ENCODE peak calls at places on chromosomes 12 and 14, in five cellular contexts. Q is neural progenitor cell, F is adipocyte, V is mesendoderm, I is PC-3. W is an unnamed sample.

GRCh38 chr14:93691042-93691780 is 97.1 kb downstream of the PRIMA1 start:
- DNase-seq in Q (no peak), F (no peak), V (peak; percentile 65), I (no peak), W (peak; percentile 63)

GRCh38 chr14:33938131-33938949 is 12.5 kb downstream of the EGLN3 start:
- DNase-seq in Q (peak; percentile 82), F (no peak), V (peak; percentile 80), I (peak; percentile 80), W (no peak)

GRCh38 chr14:96104469-96105057 is 65.4 kb downstream of the C14orf132 start:
- DNase-seq in Q (no peak), F (peak; percentile 99), V (no peak), I (peak; percentile 22), W (peak; percentile 59)

GRCh38 chr14:76352639-76353281 is 23.2 kb upstream of the ESRRB start:
- DNase-seq in Q (peak; percentile 92), F (peak; percentile 74), V (peak; percentile 69), I (peak; percentile 30), W (peak; percentile 77)

GRCh38 chr12:129704232-129704830 is 199.5 kb downstream of the TMEM132D start:
- DNase-seq in Q (no peak), F (no peak), V (peak; percentile 11), I (no peak), W (no peak)

GRCh38 chr12:50918584-50919316 is 33.6 kb upstream of the HIGD1C start:
- DNase-seq in Q (no peak), F (no peak), V (no peak), I (no peak), W (no peak)

GRCh38 chr14:29663281-29663801 is 264.3 kb downstream of the PRKD1 start:
- DNase-seq in Q (no peak), F (peak; percentile 62), V (peak; percentile 90), I (no peak), W (no peak)

GRCh38 chr12:12379831-12380730 is 23.2 kb downstream of the BORCS5 start:
- DNase-seq in Q (no peak), F (peak; percentile 33), V (no peak), I (no peak), W (no peak)

GRCh38 chr12:6884539-6884938 is 11.4 kb upstream of the SPSB2 start:
- DNase-seq in Q (no peak), F (no peak), V (no peak), I (no peak), W (no peak)

GRCh38 chr12:118164798-118165486 is 29.0 kb downstream of the PEBP1 start:
- DNase-seq in Q (peak; percentile 67), F (peak; percentile 62), V (peak; percentile 55), I (peak; percentile 65), W (peak; percentile 72)

GRCh38 chr12:66627270-66627987 is 51.4 kb downstream of the GRIP1 start:
- DNase-seq in Q (peak; percentile 56), F (peak; percentile 3), V (no peak), I (no peak), W (no peak)

GRCh38 chr12:111369496-111370220 is 763 bp upstream of the PHETA1 start:
- DNase-seq in Q (no peak), F (no peak), V (no peak), I (peak; percentile 20), W (no peak)

GRCh38 chr12:82746668-82747067 is 60.0 kb downstream of the TMTC2 start:
- DNase-seq in Q (no peak), F (no peak), V (no peak), I (no peak), W (no peak)

GRCh38 chr12:130675121-130675520 is 41.0 kb downstream of the RIMBP2 start:
- DNase-seq in Q (no peak), F (no peak), V (no peak), I (no peak), W (no peak)

GRCh38 chr12:62021808-62022207 is 238.4 kb upstream of the USP15 start:
- DNase-seq in Q (no peak), F (no peak), V (peak; percentile 44), I (no peak), W (no peak)

GRCh38 chr14:105126970-105127307 is 41.6 kb downstream of the JAG2 start:
- DNase-seq in Q (no peak), F (no peak), V (no peak), I (no peak), W (no peak)

DNA sequence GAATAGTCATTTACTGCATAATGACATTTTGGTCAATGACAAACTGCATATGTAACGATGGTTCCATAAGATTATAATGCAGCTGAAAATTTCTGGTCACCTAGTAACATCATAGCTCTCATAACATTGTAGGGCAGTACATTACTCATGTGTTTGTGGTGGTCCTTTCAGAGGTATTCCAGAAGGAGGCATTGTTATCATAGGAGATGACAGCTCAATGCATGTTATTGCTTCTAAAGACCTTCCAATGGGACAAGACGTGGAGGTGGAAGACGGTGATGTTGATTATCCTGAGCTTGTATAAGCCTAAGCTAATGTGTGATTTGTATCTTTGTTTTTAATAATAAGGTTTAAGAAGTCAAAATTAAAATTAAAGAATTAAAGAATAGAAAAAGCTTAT is 43.8 kb upstream of the TSPAN11 start:
- DNase-seq in Q (no peak), F (no peak), V (peak; percentile 27), I (no peak), W (no peak)
- H3K9ac ChIP-seq in Q (no peak overlapping the region), F (no peak overlapping the region), V (no peak overlapping the region), I (no peak overlapping the region), W (no peak overlapping the region)

GRCh38 chr14:64506751-64507150 is 2.2 kb downstream of the ZBTB1 start:
- DNase-seq in Q (no peak), F (peak; percentile 22), V (no peak), I (no peak), W (peak; percentile 82)
- H3K4me3 ChIP-seq in Q (no peak overlapping the region), F (peak overlapping the region; percentile 92), V (no peak overlapping the region), I (peak overlapping the region; percentile 82), W (peak overlapping the region; percentile 77)

GRCh38 chr14:103735439-103735814 is 19.8 kb downstream of the ZFYVE21 start:
- DNase-seq in Q (no peak), F (no peak), V (no peak), I (no peak), W (no peak)
- H3K9ac ChIP-seq in Q (no peak overlapping the region), F (no peak overlapping the region), V (no peak overlapping the region), I (no peak overlapping the region), W (no peak overlapping the region)

DNA sequence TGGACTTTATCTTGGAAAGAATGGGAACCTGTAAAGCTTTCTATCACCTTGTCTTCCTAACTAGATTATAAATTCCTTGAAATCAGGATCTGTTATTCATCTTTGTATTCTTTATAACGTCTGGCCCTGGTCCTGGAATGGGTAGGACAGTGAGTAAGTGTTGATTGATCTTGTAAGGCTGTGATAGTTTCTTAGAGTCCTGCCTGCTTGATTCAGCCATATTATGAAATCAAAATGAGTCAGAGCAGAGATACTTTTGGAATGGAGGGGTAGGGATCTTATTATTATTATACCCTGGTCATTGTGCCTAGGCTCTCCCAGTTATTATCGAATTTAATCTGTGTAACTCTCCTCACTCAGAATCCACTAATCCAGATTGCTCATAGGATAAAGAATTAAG is 93.1 kb downstream of the DAAM1 start:
- DNase-seq in Q (no peak), F (peak; percentile 40), V (peak; percentile 54), I (peak; percentile 95), W (no peak)
- H3K4me3 ChIP-seq in Q (no peak overlapping the region), F (no peak overlapping the region), V (no peak overlapping the region), I (no peak overlapping the region), W (no peak overlapping the region)

DNA sequence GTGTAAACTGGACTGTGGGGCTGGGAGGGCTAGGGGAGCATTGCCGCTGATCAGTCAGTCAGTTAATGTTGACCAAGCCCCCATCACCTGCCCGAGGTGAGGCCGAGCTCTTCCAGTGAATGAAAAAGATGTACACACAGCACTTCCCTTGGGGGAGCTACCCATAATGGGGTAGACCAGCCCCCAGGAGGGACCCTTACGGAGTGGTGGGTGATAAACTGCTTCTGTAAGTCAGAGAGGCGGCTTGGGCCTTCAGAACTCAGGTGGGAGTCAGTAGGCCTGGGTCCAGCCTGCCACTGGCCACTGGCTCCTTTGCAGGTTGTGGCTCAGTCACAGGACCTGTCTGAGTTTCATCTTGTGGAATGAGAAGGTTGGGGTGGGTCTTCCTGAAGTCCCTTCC is 43.5 kb downstream of the TSPAN9 start:
- DNase-seq in Q (no peak), F (no peak), V (no peak), I (no peak), W (no peak)
- H3K9ac ChIP-seq in Q (no peak overlapping the region), F (no peak overlapping the region), V (no peak overlapping the region), I (no peak overlapping the region), W (no peak overlapping the region)

GRCh38 chr12:5429741-5430557 is 2.0 kb upstream of the NTF3 start:
- DNase-seq in Q (peak; percentile 69), F (no peak), V (peak; percentile 86), I (no peak), W (no peak)
- H3K4me3 ChIP-seq in Q (peak overlapping the region; percentile 88), F (no peak overlapping the region), V (no peak overlapping the region), I (no peak overlapping the region), W (no peak overlapping the region)